ENCODE peak calls at places on chromosomes 1 and 21, in nine cellular contexts. T, Y, S, G, I, X, E, B and N are unnamed samples. For H3K36me3, the result is how much of the 10 kb centered on the place peaks cover.

GRCh38 chr1:28865997-28866650 is 48.2 kb upstream of the EPB41 start:
- DNase-seq in T (no peak), Y (no peak), S (no peak), G (no peak), I (no peak), X (no peak), E (no peak), B (no peak), N (no peak)

GRCh38 chr1:151175910-151176309 is at the start of gene TMOD4:
- DNase-seq in T (peak), Y (no peak), S (no peak), G (no peak), I (peak), X (no peak), E (no peak), B (no peak), N (no peak)

GRCh38 chr1:34711469-34711868 is 43.4 kb upstream of the GJB5 start:
- DNase-seq in T (peak), Y (no peak), S (no peak), G (no peak), I (peak), X (no peak), E (no peak), B (peak), N (no peak)

GRCh38 chr1:153192697-153193096 is 10.5 kb upstream of the LELP1 start:
- DNase-seq in T (peak), Y (peak), S (no peak), G (no peak), I (peak), X (no peak), E (no peak), B (peak), N (no peak)

GRCh38 chr21:45886610-45887026 is 95.0 kb upstream of the COL6A1 start:
- DNase-seq in T (no peak), Y (no peak), S (no peak), G (no peak), I (no peak), X (no peak), E (no peak), B (no peak), N (no peak)

GRCh38 chr1:198902616-198903140 is 263.8 kb downstream of the PTPRC start:
- DNase-seq in T (no peak), Y (no peak), S (no peak), G (peak), I (peak), X (no peak), E (no peak), B (no peak), N (no peak)

GRCh38 chr1:29379438-29380073 is 143.2 kb downstream of the PTPRU start:
- DNase-seq in T (peak), Y (no peak), S (peak), G (no peak), I (peak), X (no peak), E (peak), B (peak), N (peak)

GRCh38 chr1:55071477-55071876 is 32.1 kb downstream of the PCSK9 start:
- DNase-seq in T (peak), Y (no peak), S (no peak), G (no peak), I (peak), X (no peak), E (peak), B (no peak), N (no peak)

GRCh38 chr21:38383411-38384245 is 114.6 kb downstream of the ERG start:
- DNase-seq in T (no peak), Y (no peak), S (no peak), G (no peak), I (no peak), X (no peak), E (no peak), B (no peak), N (no peak)

GRCh38 chr1:37068897-37069296 is 34.6 kb upstream of the GRIK3 start:
- DNase-seq in T (no peak), Y (no peak), S (no peak), G (no peak), I (no peak), X (no peak), E (no peak), B (no peak), N (no peak)

GRCh38 chr1:62513013-62513412 is 76.2 kb downstream of the USP1 start:
- DNase-seq in T (no peak), Y (no peak), S (no peak), G (no peak), I (no peak), X (no peak), E (no peak), B (no peak), N (no peak)

GRCh38 chr1:203127672-203128611 is at the start of gene ADORA1:
- DNase-seq in T (no peak), Y (peak), S (no peak), G (peak), I (peak), X (peak), E (no peak), B (peak), N (no peak)

GRCh38 chr1:100773444-100773843 is 53.9 kb downstream of the VCAM1 start:
- DNase-seq in T (no peak), Y (no peak), S (no peak), G (no peak), I (no peak), X (no peak), E (no peak), B (no peak), N (no peak)

GRCh38 chr1:214102907-214103306 is 115.1 kb downstream of the PROX1 start:
- DNase-seq in T (no peak), Y (no peak), S (no peak), G (no peak), I (no peak), X (no peak), E (peak), B (peak), N (no peak)

GRCh38 chr1:54172614-54173312 is 20.0 kb upstream of the CDCP2 start:
- DNase-seq in T (no peak), Y (no peak), S (no peak), G (no peak), I (no peak), X (no peak), E (no peak), B (no peak), N (no peak)

GRCh38 chr1:44501022-44501910 is 96.2 kb downstream of the RNF220 start:
- DNase-seq in T (no peak), Y (no peak), S (no peak), G (no peak), I (peak), X (no peak), E (no peak), B (no peak), N (no peak)

GRCh38 chr1:147641695-147642592 is 28.4 kb downstream of the ACP6 start:
- DNase-seq in T (peak), Y (peak), S (no peak), G (peak), I (peak), X (no peak), E (peak), B (peak), N (no peak)

GRCh38 chr1:12148958-12149790 is 17.6 kb upstream of the TNFRSF1B start:
- DNase-seq in T (no peak), Y (no peak), S (no peak), G (no peak), I (no peak), X (no peak), E (no peak), B (no peak), N (no peak)

GRCh38 chr1:31498376-31499040 is 77.8 kb upstream of the TINAGL1 start:
- DNase-seq in T (no peak), Y (no peak), S (no peak), G (no peak), I (no peak), X (no peak), E (no peak), B (no peak), N (no peak)

GRCh38 chr1:61635529-61635928 is 89.4 kb downstream of the TM2D1 start:
- DNase-seq in T (no peak), Y (no peak), S (no peak), G (no peak), I (no peak), X (no peak), E (no peak), B (no peak), N (no peak)

GRCh38 chr1:53641481-53642214 is 97.3 kb downstream of the GLIS1 start:
- DNase-seq in T (no peak), Y (no peak), S (no peak), G (no peak), I (no peak), X (peak), E (no peak), B (no peak), N (no peak)

GRCh38 chr1:119380983-119381662 is 12.5 kb downstream of the HAO2 start:
- DNase-seq in T (no peak), Y (no peak), S (no peak), G (no peak), I (no peak), X (no peak), E (no peak), B (no peak), N (peak)

GRCh38 chr1:8733463-8733862 is 84.0 kb downstream of the RERE start:
- DNase-seq in T (no peak), Y (peak), S (no peak), G (peak), I (peak), X (no peak), E (no peak), B (no peak), N (no peak)

GRCh38 chr1:151799179-151800022 is 5.8 kb downstream of the LINGO4 start:
- DNase-seq in T (no peak), Y (no peak), S (no peak), G (no peak), I (peak), X (peak), E (no peak), B (no peak), N (no peak)

GRCh38 chr1:191537030-191537429 is 621.2 kb upstream of the RGS18 start:
- DNase-seq in T (no peak), Y (no peak), S (no peak), G (no peak), I (no peak), X (no peak), E (no peak), B (no peak), N (no peak)

GRCh38 chr1:29455781-29456180 is 219.5 kb downstream of the PTPRU start:
- DNase-seq in T (no peak), Y (no peak), S (no peak), G (no peak), I (no peak), X (no peak), E (no peak), B (no peak), N (no peak)

GRCh38 chr1:108704501-108704900 is 8.2 kb upstream of the FNDC7 start:
- DNase-seq in T (no peak), Y (no peak), S (no peak), G (no peak), I (no peak), X (no peak), E (no peak), B (no peak), N (no peak)

GRCh38 chr1:39639333-39640130 is at the start of gene HEYL:
- DNase-seq in T (peak), Y (peak), S (no peak), G (no peak), I (peak), X (peak), E (peak), B (peak), N (no peak)

GRCh38 chr1:153355445-153356071 is 2.1 kb upstream of the S100A9 start:
- DNase-seq in T (peak), Y (peak), S (no peak), G (peak), I (peak), X (no peak), E (no peak), B (peak), N (peak)

GRCh38 chr1:54940027-54940426 is 40.4 kb upstream of the TMEM61 start:
- DNase-seq in T (no peak), Y (no peak), S (no peak), G (no peak), I (peak), X (no peak), E (no peak), B (no peak), N (no peak)

GRCh38 chr1:201900476-201900875 is 11.8 kb downstream of the SHISA4 start:
- DNase-seq in T (no peak), Y (no peak), S (no peak), G (no peak), I (no peak), X (no peak), E (no peak), B (no peak), N (no peak)

GRCh38 chr1:197774691-197775281 is 494 bp downstream of the DENND1B start:
- DNase-seq in T (peak), Y (peak), S (no peak), G (peak), I (peak), X (peak), E (no peak), B (no peak), N (no peak)

GRCh38 chr1:200659269-200659668 is 10.4 kb downstream of the DDX59 start:
- DNase-seq in T (no peak), Y (no peak), S (no peak), G (no peak), I (peak), X (no peak), E (no peak), B (peak), N (no peak)

GRCh38 chr1:190754769-190755168 is 277.1 kb upstream of the BRINP3 start:
- DNase-seq in T (peak), Y (no peak), S (no peak), G (no peak), I (no peak), X (no peak), E (no peak), B (peak), N (no peak)

GRCh38 chr1:8317647-8318360 is at the start of gene SLC45A1:
- DNase-seq in T (peak), Y (peak), S (no peak), G (peak), I (peak), X (peak), E (no peak), B (peak), N (no peak)

GRCh38 chr1:35287807-35288640 is 19.5 kb downstream of the ZMYM4 start:
- DNase-seq in T (no peak), Y (no peak), S (no peak), G (no peak), I (no peak), X (no peak), E (no peak), B (no peak), N (no peak)

GRCh38 chr1:13737388-13737787 is 37.4 kb downstream of the PRDM2 start:
- DNase-seq in T (no peak), Y (no peak), S (no peak), G (no peak), I (peak), X (no peak), E (no peak), B (no peak), N (no peak)

GRCh38 chr1:173798078-173798477 is 26.4 kb upstream of the DARS2 start:
- DNase-seq in T (no peak), Y (no peak), S (no peak), G (no peak), I (no peak), X (no peak), E (no peak), B (no peak), N (no peak)

GRCh38 chr1:36174716-36175115 is 18.8 kb downstream of the MAP7D1 start:
- DNase-seq in T (no peak), Y (no peak), S (no peak), G (no peak), I (no peak), X (no peak), E (no peak), B (no peak), N (no peak)

GRCh38 chr1:46820560-46821060 is 21.8 kb downstream of the CYP4B1 start:
- DNase-seq in T (no peak), Y (no peak), S (no peak), G (no peak), I (no peak), X (no peak), E (no peak), B (no peak), N (no peak)

GRCh38 chr1:46819335-46819734 is 20.5 kb downstream of the CYP4B1 start:
- DNase-seq in T (no peak), Y (no peak), S (no peak), G (no peak), I (no peak), X (no peak), E (no peak), B (no peak), N (no peak)

GRCh38 chr1:46818591-46818990 is 19.7 kb downstream of the CYP4B1 start:
- DNase-seq in T (no peak), Y (no peak), S (no peak), G (no peak), I (no peak), X (no peak), E (no peak), B (no peak), N (no peak)

GRCh38 chr1:46820076-46820475 is 21.2 kb downstream of the CYP4B1 start:
- DNase-seq in T (no peak), Y (no peak), S (no peak), G (no peak), I (no peak), X (no peak), E (no peak), B (no peak), N (no peak)

GRCh38 chr1:46822248-46822826 is 23.5 kb downstream of the CYP4B1 start:
- DNase-seq in T (no peak), Y (no peak), S (no peak), G (no peak), I (peak), X (no peak), E (no peak), B (no peak), N (no peak)
- H3K36me3 ChIP-seq in T (under half), Y (under half), S (under half), G (under half), I (under half), X (under half), E (under half), B (under half), N (under half)

GRCh38 chr1:15343729-15344128 is 66.0 kb upstream of the EFHD2 start:
- DNase-seq in T (no peak), Y (peak), S (no peak), G (peak), I (peak), X (peak), E (no peak), B (no peak), N (no peak)
- TF ChIP-seq POLR2AphosphoS5 in T (no peak), Y (no peak), S (no peak), G (peak), I (no peak), X (peak), E (no peak), B (no peak), N (no peak)

GRCh38 chr21:25901580-25901979 is 166.8 kb downstream of the GABPA start:
- DNase-seq in T (no peak), Y (no peak), S (no peak), G (no peak), I (no peak), X (no peak), E (no peak), B (no peak), N (no peak)
- H3K36me3 ChIP-seq in T (under half), Y (under half), S (under half), G (under half), I (under half), X (under half), E (under half), B (under half), N (under half)

GRCh38 chr1:162015196-162015595 is 8.5 kb downstream of the OLFML2B start:
- DNase-seq in T (no peak), Y (no peak), S (no peak), G (no peak), I (no peak), X (no peak), E (no peak), B (no peak), N (no peak)
- TF ChIP-seq POLR2AphosphoS5 in T (no peak), Y (no peak), S (no peak), G (no peak), I (no peak), X (no peak), E (no peak), B (no peak), N (no peak)

DNA sequence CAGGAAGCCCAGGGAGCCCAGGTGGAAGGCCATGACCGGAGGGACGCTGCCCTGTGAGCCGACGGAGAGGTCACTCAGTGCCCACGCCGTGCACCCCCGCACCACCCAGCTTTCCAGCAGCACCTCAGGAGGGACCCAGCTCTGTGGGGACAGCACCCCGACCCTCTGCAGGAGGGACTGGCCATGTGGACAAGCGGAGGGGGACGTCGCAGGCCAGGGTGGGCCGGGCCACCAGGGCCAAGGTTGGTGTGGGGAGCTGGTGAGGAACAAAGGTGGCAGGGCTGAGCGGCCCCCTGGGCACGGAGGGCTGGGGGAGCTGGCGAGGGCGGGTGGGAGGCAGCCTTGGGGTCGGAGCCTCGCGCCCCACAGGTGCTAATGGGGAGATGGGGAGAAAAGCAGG is 22.8 kb downstream of the NADK start:
- DNase-seq in T (no peak), Y (no peak), S (no peak), G (no peak), I (no peak), X (no peak), E (no peak), B (no peak), N (no peak)
- H3K36me3 ChIP-seq in T (half or more), Y (half or more), S (under half), G (under half), I (under half), X (half or more), E (under half), B (under half), N (half or more)

DNA sequence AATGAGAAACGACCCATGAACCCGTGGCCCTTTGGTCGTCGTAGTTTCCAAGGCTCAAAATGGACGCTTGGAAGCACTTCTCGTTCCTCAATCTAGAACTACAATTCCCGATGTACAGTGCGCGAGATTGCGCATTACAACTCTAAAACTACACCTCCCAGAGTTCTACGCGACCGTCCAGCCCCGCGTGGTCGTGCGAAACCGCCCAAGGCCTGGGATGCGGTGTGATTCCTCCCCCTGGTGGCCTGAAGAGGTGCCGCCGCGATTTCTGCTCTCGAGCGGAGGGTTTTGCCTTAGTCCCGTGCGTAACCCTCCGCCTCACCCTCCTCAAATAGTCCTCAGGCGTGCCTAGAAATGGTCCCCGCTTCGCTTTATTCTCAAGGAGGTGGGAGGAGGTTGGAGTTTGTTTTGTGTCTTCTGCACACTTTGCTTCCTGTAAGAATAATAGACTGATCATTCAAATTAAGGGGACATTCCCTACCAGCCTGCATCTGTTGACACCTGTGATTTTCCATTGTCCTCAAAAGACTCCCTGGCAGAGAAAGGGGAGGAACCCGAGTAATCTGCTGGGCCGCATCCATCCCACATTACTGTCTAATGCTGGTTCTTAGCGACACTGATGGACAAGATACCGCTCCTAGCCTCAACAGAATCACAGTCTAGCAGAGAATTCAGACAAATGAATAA is 355 bp upstream of the PAFAH2 start:
- DNase-seq in T (peak), Y (peak), S (peak), G (peak), I (peak), X (peak), E (peak), B (peak), N (peak)
- TF ChIP-seq POLR2AphosphoS5 in T (peak), Y (peak), S (no peak), G (peak), I (no peak), X (peak), E (peak), B (peak), N (peak)